ENCODE peak calls at places on chromosomes 1 and 21, in six cellular contexts. X is HepG2, B is upper lobe of left lung, I is A549, H is K562, E is GM12878. C is an unnamed sample.
A peak's percentile ranks its signal among the peaks of the same experiment; 100 is the strongest.

GRCh38 chr1:181659348-181659957 is 176.1 kb downstream of the CACNA1E start:
- ATAC-seq in H (no peak), E (no peak), X (peak; percentile 89), B (no peak), I (no peak), C (no peak)

GRCh38 chr1:65717815-65718454 is 74.8 kb upstream of the PDE4B start:
- ATAC-seq in H (peak; percentile 81), I (peak; percentile 33), B (no peak), X (no peak), E (peak; percentile 23), C (no peak)

GRCh38 chr1:6013491-6013890 is 21.3 kb upstream of the NPHP4 start:
- ATAC-seq in I (no peak), B (no peak), H (no peak), E (no peak), X (no peak), C (no peak)

GRCh38 chr1:230191839-230192238 is 124.8 kb downstream of the GALNT2 start:
- ATAC-seq in I (no peak), H (no peak), B (no peak), E (no peak), X (no peak), C (no peak)

GRCh38 chr1:160774886-160775719 is 20.9 kb upstream of the LY9 start:
- ATAC-seq in I (no peak), X (no peak), B (no peak), H (no peak), E (no peak), C (no peak)

GRCh38 chr1:227844320-227845114 is 29.0 kb downstream of the PRSS38 start:
- ATAC-seq in H (no peak), I (no peak), E (no peak), B (peak; percentile 52), X (no peak), C (no peak)

GRCh38 chr1:89610457-89610991 is 22.4 kb upstream of the LRRC8C start:
- ATAC-seq in X (peak; percentile 73), I (no peak), H (peak; percentile 18), B (no peak), E (peak; percentile 30), C (no peak)

GRCh38 chr1:209796733-209797025 is 9.3 kb downstream of the IRF6 start:
- ATAC-seq in E (no peak), I (no peak), X (no peak), B (no peak), H (no peak), C (no peak)

GRCh38 chr21:37560385-37560784 is 193.8 kb downstream of the DYRK1A start:
- ATAC-seq in X (no peak), E (no peak), B (no peak), H (no peak), I (no peak), C (no peak)

GRCh38 chr1:54945393-54945936 is 35.0 kb upstream of the TMEM61 start:
- ATAC-seq in B (peak; percentile 48), H (peak; percentile 11), E (peak; percentile 49), I (peak; percentile 58), X (peak; percentile 23), C (no peak)

GRCh38 chr21:14241322-14241721 is 25.4 kb downstream of the RBM11 start:
- ATAC-seq in X (no peak), H (no peak), I (no peak), B (no peak), E (no peak), C (no peak)

GRCh38 chr1:12433323-12434053 is 184.5 kb downstream of the DHRS3 start:
- ATAC-seq in E (peak; percentile 5), B (peak; percentile 68), H (peak; percentile 75), I (peak; percentile 77), X (peak; percentile 75), C (peak; percentile 54)

GRCh38 chr1:28161770-28162550 is 14.5 kb downstream of the PTAFR start:
- ATAC-seq in H (no peak), B (no peak), I (no peak), X (no peak), E (no peak), C (no peak)

GRCh38 chr1:45822644-45823043 is 19.2 kb downstream of the MAST2 start:
- ATAC-seq in E (no peak), H (no peak), B (no peak), X (peak; percentile 86), I (no peak), C (no peak)

GRCh38 chr1:197954718-197955418 is 37.7 kb downstream of the LHX9 start:
- ATAC-seq in I (no peak), H (no peak), X (peak; percentile 95), B (no peak), E (no peak), C (no peak)

GRCh38 chr1:246679211-246680177 is 44.7 kb upstream of the SCCPDH start:
- ATAC-seq in I (no peak), B (no peak), E (no peak), X (peak; percentile 57), H (peak; percentile 25), C (no peak)

GRCh38 chr1:46477153-46477929 is 12.3 kb upstream of the DMBX1 start:
- ATAC-seq in X (peak; percentile 76), H (peak; percentile 89), B (peak; percentile 81), I (peak; percentile 92), E (peak; percentile 95), C (peak; percentile 61)

GRCh38 chr1:172727956-172728603 is 69.2 kb downstream of the FASLG start:
- ATAC-seq in H (peak; percentile 99), I (peak; percentile 92), B (peak; percentile 63), X (peak; percentile 99), E (peak; percentile 84), C (no peak)

GRCh38 chr21:24590261-24590660 is 1017.0 kb downstream of the MRPL39 start:
- ATAC-seq in H (no peak), X (no peak), I (no peak), B (no peak), E (no peak), C (no peak)
- TF ChIP-seq EP300 in H (no peak), X (no peak), I (no peak), B (no peak), E (no peak), C (no peak)

GRCh38 chr1:60634106-60634505 is 448.3 kb upstream of the NFIA start:
- ATAC-seq in X (no peak), B (no peak), H (no peak), E (no peak), I (no peak), C (no peak)

GRCh38 chr1:60639287-60639686 is 443.1 kb upstream of the NFIA start:
- ATAC-seq in I (no peak), E (no peak), B (no peak), H (no peak), X (no peak), C (no peak)

DNA sequence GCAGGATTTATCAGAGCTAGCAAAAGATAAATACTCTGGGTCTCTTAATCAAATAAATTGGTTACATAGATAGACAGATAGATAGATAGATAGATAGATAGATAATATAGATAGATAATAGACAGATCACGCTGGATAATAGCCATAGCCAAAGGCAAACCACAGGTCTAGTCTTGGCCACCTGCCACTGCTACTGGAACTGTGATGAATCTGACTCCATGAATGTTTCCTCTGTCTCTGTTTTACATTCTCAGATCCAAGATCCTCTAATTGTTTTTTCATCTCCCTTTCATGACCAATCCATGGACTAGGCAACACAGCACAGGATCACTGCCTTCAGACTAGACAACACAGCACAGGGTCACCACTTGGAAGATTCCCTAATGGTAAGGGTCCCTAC is 444.7 kb upstream of the NFIA start:
- ATAC-seq in I (no peak), B (no peak), H (no peak), X (no peak), E (no peak), C (no peak)
- TF ChIP-seq POLR2A in I (no peak), B (no peak), H (no peak), X (no peak), E (no peak), C (no peak)

GRCh38 chr1:25649041-25649440 is 32.5 kb downstream of the MAN1C1 start:
- ATAC-seq in I (no peak), B (no peak), X (no peak), E (peak; percentile 31), H (no peak), C (no peak)
- TF ChIP-seq EP300 in I (no peak), B (no peak), X (no peak), E (no peak), H (no peak), C (no peak)

GRCh38 chr1:43938892-43939587 is 5.4 kb downstream of the ARTN start:
- ATAC-seq in X (no peak), H (no peak), I (no peak), B (no peak), E (no peak), C (no peak)

GRCh38 chr1:43935711-43936427 is 2.3 kb downstream of the ARTN start:
- ATAC-seq in B (no peak), X (peak; percentile 8), H (no peak), I (no peak), E (no peak), C (peak; percentile 5)

GRCh38 chr1:43937179-43937865 is 3.7 kb downstream of the ARTN start:
- ATAC-seq in E (no peak), H (no peak), X (no peak), I (no peak), B (no peak), C (no peak)

GRCh38 chr1:43936470-43937151 is 3.0 kb downstream of the ARTN start:
- ATAC-seq in E (peak; percentile 17), I (no peak), B (no peak), X (peak; percentile 54), H (no peak), C (peak; percentile 60)

GRCh38 chr1:43938383-43938782 is 4.8 kb downstream of the ARTN start:
- ATAC-seq in B (no peak), E (no peak), I (no peak), X (no peak), H (no peak), C (no peak)
- TF ChIP-seq POLR2A in B (no peak), E (no peak), I (no peak), X (no peak), H (no peak), C (no peak)

GRCh38 chr21:26117324-26117971 is 53.1 kb downstream of the APP start:
- ATAC-seq in X (no peak), E (peak; percentile 48), I (no peak), H (no peak), B (no peak), C (no peak)
- TF ChIP-seq EP300 in X (no peak), E (no peak), I (no peak), H (no peak), B (no peak), C (no peak)

GRCh38 chr1:223870617-223871574 is 25.1 kb upstream of the TP53BP2 start:
- ATAC-seq in I (no peak), E (no peak), B (peak; percentile 88), X (peak; percentile 80), H (peak; percentile 83), C (no peak)
- TF ChIP-seq POLR2A in I (no peak), E (no peak), B (peak; percentile 13), X (no peak), H (no peak), C (no peak)

GRCh38 chr1:155562581-155563376 is at the start of gene ASH1L:
- ATAC-seq in X (peak; percentile 91), E (peak; percentile 88), H (peak; percentile 90), B (peak; percentile 97), I (peak; percentile 93), C (peak; percentile 95)
- TF ChIP-seq EP300 in X (no peak), E (no peak), H (no peak), B (no peak), I (no peak), C (no peak)

GRCh38 chr1:40344597-40344996 is 27.5 kb upstream of the COL9A2 start:
- ATAC-seq in I (peak; percentile 55), E (peak; percentile 79), B (peak; percentile 78), H (peak; percentile 73), X (peak; percentile 90), C (peak; percentile 60)
- TF ChIP-seq POLR2A in I (no peak), E (no peak), B (peak; percentile 72), H (no peak), X (no peak), C (no peak)